ENCODE peak calls at places on chromosomes 11 and 22, in eight cellular contexts. Q, O, D, W, X, S, Z and P are unnamed samples.

GRCh38 chr11:132997396-132997795 is 534.9 kb downstream of the OPCML start:
- DNase-seq in X (no peak), Q (no peak), W (no peak), O (no peak), S (no peak), D (no peak), Z (no peak), P (no peak)

GRCh38 chr11:126607374-126607773 is 251.9 kb downstream of the ST3GAL4 start:
- DNase-seq in D (peak; percentile 44), S (peak; percentile 66), Z (peak; percentile 70), Q (peak; percentile 51), O (peak; percentile 24), X (peak; percentile 18), W (peak; percentile 27), P (no peak)

GRCh38 chr11:127345819-127346459 is 345.4 kb upstream of the KIRREL3 start:
- DNase-seq in X (peak; percentile 45), Q (peak; percentile 44), D (peak; percentile 24), S (peak; percentile 33), O (peak; percentile 7), W (peak; percentile 8), Z (peak; percentile 21), P (peak; percentile 37)

GRCh38 chr11:121466063-121466794 is 13.5 kb upstream of the SORL1-AS1 start:
- DNase-seq in W (no peak), Q (peak; percentile 73), S (peak; percentile 95), D (peak; percentile 89), O (peak; percentile 84), X (peak; percentile 58), Z (peak; percentile 92), P (no peak)

GRCh38 chr11:129694966-129695365 is 120.7 kb upstream of the TMEM45B start:
- DNase-seq in Z (no peak), O (no peak), D (no peak), Q (no peak), S (no peak), X (no peak), W (no peak), P (no peak)

GRCh38 chr11:134466035-134466908 is 54.2 kb upstream of the B3GAT1 start:
- DNase-seq in S (no peak), O (no peak), X (no peak), W (no peak), Q (peak; percentile 28), D (no peak), Z (no peak), P (no peak)

GRCh38 chr11:19918302-19919049 is 205.8 kb downstream of the NAV2 start:
- DNase-seq in Z (no peak), S (no peak), D (no peak), Q (no peak), W (no peak), X (no peak), O (no peak), P (no peak)

GRCh38 chr11:69054397-69055211 is 5.9 kb downstream of the TPCN2 start:
- DNase-seq in Z (no peak), X (no peak), Q (peak; percentile 43), W (no peak), D (no peak), S (no peak), O (no peak), P (no peak)

GRCh38 chr22:38921801-38922200 is 35.6 kb upstream of the APOBEC3A start:
- DNase-seq in W (no peak), Z (no peak), O (no peak), D (no peak), S (no peak), Q (peak; percentile 15), X (no peak), P (no peak)

GRCh38 chr22:38925571-38926041 is 31.8 kb upstream of the APOBEC3A start:
- DNase-seq in D (no peak), W (no peak), X (no peak), Z (no peak), Q (no peak), S (peak; percentile 30), O (no peak), P (no peak)

GRCh38 chr22:38927033-38927789 is 30.2 kb upstream of the APOBEC3A start:
- DNase-seq in D (peak; percentile 84), X (peak; percentile 40), S (peak; percentile 37), Z (peak; percentile 89), O (peak; percentile 67), W (peak; percentile 51), Q (peak; percentile 62), P (peak; percentile 83)

GRCh38 chr22:38923463-38924196 is 33.8 kb upstream of the APOBEC3A start:
- DNase-seq in X (peak; percentile 67), Z (peak; percentile 81), W (no peak), O (peak; percentile 82), Q (no peak), D (peak; percentile 93), S (peak; percentile 85), P (no peak)

GRCh38 chr22:38924197-38924952 is 33.0 kb upstream of the APOBEC3A start:
- DNase-seq in Z (peak; percentile 95), D (peak; percentile 75), O (peak; percentile 72), X (peak; percentile 67), S (peak; percentile 90), Q (no peak), W (no peak), P (peak; percentile 32)
- TF ChIP-seq POLR2A in Z (peak; percentile 54), D (no peak), O (no peak), X (no peak), S (no peak), Q (no peak), W (no peak), P (no peak)

DNA sequence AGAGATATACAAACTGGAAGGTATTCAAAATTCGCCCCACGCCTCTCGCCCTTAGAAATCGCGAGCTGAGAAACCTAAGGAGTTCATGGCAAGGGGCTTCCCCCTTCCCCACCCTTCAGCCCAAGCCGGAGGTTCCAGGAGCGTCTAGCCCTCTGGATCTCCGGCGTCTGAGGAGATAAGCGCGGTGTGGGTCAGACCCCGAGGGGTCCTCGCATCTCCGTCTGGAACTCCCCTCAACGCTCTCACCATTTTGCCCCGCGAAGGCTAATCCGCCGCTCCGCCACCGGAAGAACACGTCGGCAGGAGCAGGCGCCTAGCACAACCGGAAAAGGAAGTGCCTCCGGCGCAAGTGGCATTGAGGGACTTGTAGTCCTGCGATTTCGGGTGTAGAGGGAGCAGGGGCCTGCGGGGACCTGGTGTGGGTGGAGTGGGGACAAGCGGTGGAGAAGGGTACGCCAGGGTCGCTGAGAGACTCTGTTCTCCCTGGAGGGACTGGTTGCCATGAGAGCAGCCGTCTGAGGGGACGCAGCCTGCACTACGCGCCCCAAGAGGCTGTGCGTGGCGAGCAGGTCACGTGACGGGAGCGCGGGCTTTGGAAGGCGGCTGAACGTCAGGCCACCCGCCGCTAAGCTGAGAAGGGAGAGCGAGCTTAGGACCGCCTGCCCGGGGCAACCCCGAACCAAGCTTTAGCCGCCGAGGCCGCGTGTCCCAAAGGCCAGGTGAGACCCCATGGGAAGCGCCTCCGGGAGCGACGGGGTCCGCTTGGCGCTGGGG is at the start of the genes FEN1 and TMEM258:
- DNase-seq in Q (peak; percentile 95), W (peak; percentile 94), D (peak; percentile 95), Z (peak; percentile 91), X (peak; percentile 89), S (peak; percentile 94), O (peak; percentile 89), P (peak; percentile 95)
- TF ChIP-seq POLR2A in Q (peak; percentile 96), W (peak; percentile 94), D (peak; percentile 79), Z (peak; percentile 87), X (peak; percentile 89), S (peak; percentile 95), O (no peak), P (peak; percentile 92)

GRCh38 chr11:62787005-62787759 is at the start of gene TMEM179B:
- DNase-seq in Z (peak; percentile 98), D (peak; percentile 98), O (peak; percentile 99), S (peak; percentile 98), W (peak; percentile 95), Q (peak; percentile 100), X (peak; percentile 100), P (peak; percentile 99)

GRCh38 chr11:62789576-62789975 is 2.2 kb downstream of the TMEM223 start:
- DNase-seq in O (no peak), Q (no peak), X (no peak), S (no peak), D (no peak), Z (no peak), W (no peak), P (no peak)

GRCh38 chr11:62788991-62789390 is 1.8 kb downstream of the TMEM179B start:
- DNase-seq in X (no peak), Z (no peak), D (peak; percentile 27), Q (no peak), S (no peak), W (no peak), O (no peak), P (no peak)

GRCh38 chr11:62791501-62792192 is at the start of gene TMEM223:
- DNase-seq in S (peak; percentile 72), Z (peak; percentile 84), Q (peak; percentile 91), O (peak; percentile 93), W (peak; percentile 90), X (peak; percentile 79), D (peak; percentile 71), P (peak; percentile 87)

GRCh38 chr11:62786318-62787004 is 741 bp upstream of the TMEM179B start:
- DNase-seq in D (peak; percentile 86), W (peak; percentile 90), O (peak; percentile 91), S (peak; percentile 68), X (peak; percentile 76), Q (peak; percentile 92), Z (peak; percentile 89), P (peak; percentile 91)
- TF ChIP-seq POLR2A in D (peak; percentile 15), W (no peak), O (no peak), S (no peak), X (no peak), Q (no peak), Z (no peak), P (no peak)

DNA sequence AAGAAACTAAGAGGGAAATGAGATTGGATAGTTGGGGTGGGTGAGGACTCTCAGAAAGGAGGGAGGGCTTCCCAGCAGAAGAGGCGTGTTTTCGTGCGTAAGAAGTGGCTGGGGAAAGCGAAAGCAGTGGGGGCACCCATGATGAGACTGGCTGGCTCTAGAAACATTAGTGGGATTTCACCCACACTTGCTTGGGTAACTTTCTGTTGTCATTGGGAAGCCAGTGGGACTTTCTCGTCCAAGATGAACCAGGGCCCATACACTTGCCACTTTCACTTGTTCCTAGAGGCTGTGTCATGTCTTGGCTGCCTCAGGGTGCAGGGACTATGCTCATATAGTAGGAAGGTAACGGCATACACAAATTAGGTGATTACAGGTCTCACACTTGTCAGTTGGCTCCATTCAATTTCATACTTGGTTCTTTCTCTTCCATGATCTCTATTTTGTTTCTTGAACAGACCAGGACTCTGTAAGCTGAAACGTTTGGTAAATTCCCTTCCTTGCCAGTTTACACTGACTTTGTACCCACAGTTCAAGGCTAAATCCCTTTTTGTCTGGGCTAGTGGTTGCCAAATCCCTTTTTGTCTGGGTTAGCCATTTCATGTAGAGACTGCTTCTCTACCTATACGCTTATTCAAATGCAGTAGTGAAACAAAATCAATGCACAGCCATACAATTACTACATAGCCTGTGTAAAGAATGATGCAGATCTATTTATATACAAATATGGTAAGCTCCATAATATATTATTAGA is 42.0 kb upstream of the CXCR5 start:
- DNase-seq in X (no peak), O (no peak), W (no peak), D (no peak), Q (no peak), S (no peak), Z (no peak), P (no peak)
- TF ChIP-seq POLR2A in X (no peak), O (no peak), W (peak; percentile 27), D (no peak), Q (no peak), S (no peak), Z (no peak), P (no peak)